ENCODE peak calls at places on chromosomes 3 and 15, in ten cellular contexts. L, D, P, B, G, U, R, J, C and F are unnamed samples.

GRCh38 chr3:25458420-25458814 is 30.4 kb downstream of the RARB start:
- DNase-seq in L (no peak), J (no peak), P (no peak), U (no peak), R (no peak), B (no peak), D (no peak), G (no peak), C (no peak), F (no peak)

GRCh38 chr15:60589253-60589652 is 110.3 kb upstream of the ICE2 start:
- DNase-seq in D (peak; percentile 37), B (no peak), G (no peak), C (no peak), R (no peak), L (no peak), P (no peak), U (no peak), J (peak; percentile 46), F (no peak)

GRCh38 chr15:83164409-83165404 is 42.9 kb downstream of the HDGFL3 start:
- DNase-seq in U (no peak), P (no peak), C (peak; percentile 24), D (no peak), L (no peak), B (no peak), G (no peak), R (no peak), J (no peak), F (no peak)

GRCh38 chr3:175066617-175067415 is 207.7 kb downstream of the NAALADL2 start:
- DNase-seq in J (no peak), R (no peak), D (no peak), L (no peak), G (no peak), C (no peak), U (no peak), P (no peak), B (no peak), F (no peak)

GRCh38 chr3:152272771-152273242 is 4.1 kb downstream of the MBNL1 start:
- DNase-seq in U (no peak), C (peak; percentile 70), L (no peak), G (no peak), D (no peak), P (peak; percentile 63), B (peak; percentile 76), R (no peak), J (no peak), F (no peak)

GRCh38 chr3:147934316-147935188 is 525.4 kb downstream of the ZIC1 start:
- DNase-seq in U (no peak), L (no peak), J (no peak), P (no peak), G (no peak), C (no peak), R (no peak), D (no peak), B (no peak), F (no peak)

GRCh38 chr3:122665226-122665786 is 15.3 kb upstream of the PARP14 start:
- DNase-seq in J (no peak), D (no peak), U (no peak), R (no peak), B (no peak), C (no peak), L (no peak), G (no peak), P (no peak), F (no peak)

GRCh38 chr3:111369953-111370352 is 172.0 kb upstream of the CD96 start:
- DNase-seq in L (no peak), D (no peak), C (no peak), B (no peak), P (no peak), R (no peak), U (no peak), J (no peak), G (no peak), F (no peak)

GRCh38 chr3:37742574-37743212 is 119.0 kb upstream of the CTDSPL start:
- DNase-seq in U (no peak), R (no peak), C (no peak), P (no peak), D (no peak), J (no peak), G (no peak), B (no peak), L (no peak), F (no peak)

GRCh38 chr15:39242345-39242744 is 338.5 kb upstream of the THBS1 start:
- DNase-seq in U (no peak), J (no peak), P (no peak), D (no peak), C (no peak), R (no peak), L (no peak), B (no peak), G (no peak), F (no peak)

GRCh38 chr3:24521306-24522154 is 26.9 kb upstream of the THRB start:
- DNase-seq in C (no peak), D (peak; percentile 87), L (peak; percentile 80), B (peak; percentile 69), P (peak; percentile 50), J (peak; percentile 62), R (peak; percentile 69), G (no peak), U (peak; percentile 76), F (no peak)

GRCh38 chr3:31041161-31041978 is 146.9 kb upstream of the GADL1 start:
- DNase-seq in L (no peak), U (no peak), G (no peak), P (peak; percentile 62), J (no peak), C (peak; percentile 43), B (no peak), R (no peak), D (no peak), F (no peak)

GRCh38 chr15:68440136-68440535 is 8.2 kb upstream of the ITGA11 start:
- DNase-seq in P (no peak), C (no peak), R (no peak), J (no peak), G (no peak), D (peak; percentile 8), B (no peak), L (no peak), U (no peak), F (no peak)

GRCh38 chr3:180253283-180253682 is 216.5 kb upstream of the PEX5L start:
- DNase-seq in L (no peak), B (no peak), R (no peak), U (no peak), C (no peak), J (no peak), P (no peak), D (no peak), G (no peak), F (no peak)

GRCh38 chr3:16496008-16496407 is 17.5 kb downstream of the RFTN1 start:
- DNase-seq in J (no peak), L (no peak), U (no peak), G (no peak), P (no peak), C (no peak), B (no peak), R (no peak), D (no peak), F (no peak)

GRCh38 chr15:61301701-61302100 is 72.6 kb upstream of the RORA start:
- DNase-seq in U (no peak), R (no peak), P (no peak), C (no peak), J (no peak), L (no peak), B (no peak), D (no peak), G (no peak), F (no peak)

GRCh38 chr3:4271834-4272233 is 31.3 kb upstream of the SETMAR start:
- DNase-seq in P (no peak), C (no peak), J (no peak), L (no peak), R (no peak), B (peak; percentile 44), U (no peak), G (no peak), D (no peak), F (peak; percentile 12)

GRCh38 chr3:12766541-12766940 is 7.5 kb upstream of the TMEM40 start:
- DNase-seq in R (no peak), P (no peak), J (no peak), C (no peak), U (no peak), L (no peak), D (no peak), B (no peak), G (no peak), F (no peak)

GRCh38 chr15:84669726-84670125 is 11.7 kb upstream of the NMB start:
- DNase-seq in J (no peak), B (no peak), C (no peak), G (no peak), P (no peak), R (no peak), L (no peak), D (no peak), U (no peak), F (no peak)

GRCh38 chr3:71240035-71240434 is 343.5 kb downstream of the FOXP1 start:
- DNase-seq in B (no peak), U (no peak), G (no peak), J (no peak), L (no peak), D (no peak), P (no peak), R (no peak), C (no peak), F (no peak)
- H3K27ac ChIP-seq in B (no peak overlapping the region), U (peak overlapping the region; percentile 42), G (no peak overlapping the region), J (peak overlapping the region; percentile 40), L (peak overlapping the region; percentile 82), D (no peak overlapping the region), P (no peak overlapping the region), R (peak overlapping the region; percentile 56), C (no peak overlapping the region), F (no peak overlapping the region)

GRCh38 chr3:52315977-52316764 is at the start of gene DNAH1:
- DNase-seq in P (no peak), J (no peak), G (no peak), R (no peak), U (no peak), C (no peak), D (peak; percentile 22), L (no peak), B (no peak), F (no peak)
- H3K4me3 ChIP-seq in P (no peak within 1 kb of the TSS), J (peak within 1 kb of the TSS; percentile 47), G (peak within 1 kb of the TSS; percentile 33), R (no peak within 1 kb of the TSS), U (peak within 1 kb of the TSS; percentile 58), C (no peak within 1 kb of the TSS), D (no peak within 1 kb of the TSS), L (peak within 1 kb of the TSS; percentile 46), B (no peak within 1 kb of the TSS), F (peak within 1 kb of the TSS; percentile 61)

GRCh38 chr3:52845691-52846426 is 11.0 kb upstream of the MUSTN1 start:
- DNase-seq in P (no peak), R (no peak), C (no peak), G (no peak), J (no peak), L (no peak), D (peak; percentile 29), U (no peak), B (peak; percentile 15), F (peak; percentile 22)
- H3K27ac ChIP-seq in P (no peak overlapping the region), R (peak overlapping the region; percentile 97), C (no peak overlapping the region), G (peak overlapping the region; percentile 92), J (peak overlapping the region; percentile 56), L (peak overlapping the region; percentile 67), D (no peak overlapping the region), U (peak overlapping the region; percentile 86), B (no peak overlapping the region), F (no peak overlapping the region)

DNA sequence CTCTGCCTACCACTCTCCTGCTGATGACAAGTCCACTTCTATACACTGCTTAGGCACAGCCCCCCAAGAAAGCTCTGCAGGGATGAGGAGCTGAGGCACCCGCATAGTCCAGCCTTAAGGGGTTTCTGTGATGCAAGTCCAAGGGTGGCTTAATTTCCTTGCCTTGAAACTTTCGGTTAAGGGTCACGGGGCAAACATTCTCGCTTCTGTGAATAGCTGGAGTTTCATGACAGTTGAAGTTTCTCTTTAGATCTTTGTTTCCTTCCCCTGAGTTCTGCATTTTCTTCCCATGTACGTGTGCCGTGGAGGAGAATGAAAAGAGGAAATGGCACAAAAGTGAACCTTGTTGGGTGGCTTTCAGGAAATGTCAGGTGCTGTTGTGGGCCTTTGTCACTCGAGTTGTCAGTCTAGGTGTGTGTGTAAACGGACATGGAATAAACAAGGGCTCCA is 7.0 kb downstream of the GPR160 start:
- DNase-seq in L (no peak), G (no peak), B (no peak), P (no peak), C (no peak), U (no peak), D (no peak), J (peak; percentile 49), R (no peak), F (peak; percentile 95)
- H3K4me3 ChIP-seq in L (no peak overlapping the region), G (no peak overlapping the region), B (no peak overlapping the region), P (no peak overlapping the region), C (no peak overlapping the region), U (no peak overlapping the region), D (no peak overlapping the region), J (no peak overlapping the region), R (no peak overlapping the region), F (peak overlapping the region; percentile 57)